ENCODE peak calls at places on chromosome 16, in eight cellular contexts. S is osteoblast; G is mucosa of gallbladder; B is amygdala; N is A549; F is HCEC 1CT; Y is stimulated activated CD8-positive, alpha-beta memory T cell treated with anti-CD3 and anti-CD28 coated beads, Interleukin-12 subunit alpha, Interleukin-12 subunit beta, amount 100 ng/mL, for 4 hours; E is HuH-7. R is an unnamed sample.

GRCh38 chr16:68642436-68643064 is 2.6 kb upstream of the CDH3 start:
- DNase-seq in G (no peak), E (no peak), B (no peak), F (no peak), S (peak), Y (no peak), N (no peak), R (no peak)

GRCh38 chr16:87274808-87275207 is 42.4 kb downstream of the C16orf95 start:
- DNase-seq in F (no peak), Y (no peak), E (no peak), B (no peak), G (no peak), S (peak), N (no peak), R (no peak)

GRCh38 chr16:83031524-83031923 is 404.8 kb downstream of the CDH13 start:
- DNase-seq in S (no peak), B (no peak), G (no peak), Y (no peak), E (no peak), F (no peak), N (no peak), R (no peak)

GRCh38 chr16:70694088-70694487 is 8.2 kb upstream of the MTSS2 start:
- DNase-seq in N (peak), E (no peak), S (peak), G (no peak), Y (no peak), F (peak), B (no peak), R (no peak)

GRCh38 chr16:24906199-24906808 is 60.5 kb downstream of the SLC5A11 start:
- DNase-seq in N (no peak), S (peak), B (no peak), Y (no peak), E (no peak), G (no peak), F (peak), R (no peak)

GRCh38 chr16:69435977-69436729 is 11.7 kb downstream of the CYB5B start:
- DNase-seq in N (no peak), S (no peak), F (no peak), E (no peak), Y (no peak), B (no peak), G (no peak), R (no peak)

GRCh38 chr16:66930189-66930588 is 4.0 kb downstream of the CIAO2B start:
- DNase-seq in N (no peak), B (no peak), Y (no peak), E (no peak), S (peak), F (peak), G (peak), R (no peak)

GRCh38 chr16:23257682-23258081 is 44.4 kb upstream of the SCNN1B start:
- DNase-seq in Y (no peak), F (no peak), B (no peak), G (no peak), S (no peak), N (no peak), E (no peak), R (no peak)

GRCh38 chr16:89288966-89289365 is 71.5 kb downstream of the ZNF778 start:
- DNase-seq in F (no peak), Y (no peak), N (no peak), E (no peak), S (no peak), G (no peak), B (no peak), R (no peak)

GRCh38 chr16:88768041-88768876 is 16.8 kb downstream of the PIEZO1 start:
- DNase-seq in Y (no peak), G (no peak), N (no peak), S (peak), B (no peak), E (no peak), F (peak), R (no peak)

GRCh38 chr16:85522842-85523601 is 90.1 kb upstream of the GSE1 start:
- DNase-seq in E (peak), B (no peak), N (no peak), Y (no peak), F (no peak), G (no peak), S (peak), R (peak)

GRCh38 chr16:67404740-67405226 is 11.5 kb upstream of the TPPP3 start:
- DNase-seq in Y (no peak), N (no peak), G (peak), E (no peak), F (no peak), B (no peak), S (peak), R (no peak)

GRCh38 chr16:10086620-10087019 is 95.6 kb downstream of the GRIN2A start:
- DNase-seq in G (no peak), N (no peak), F (no peak), B (no peak), S (no peak), E (no peak), Y (no peak), R (no peak)

GRCh38 chr16:711084-711483 is 3.8 kb upstream of the METRN start:
- DNase-seq in G (no peak), F (no peak), N (no peak), S (no peak), Y (no peak), E (no peak), B (no peak), R (no peak)

GRCh38 chr16:72241930-72242329 is 70.0 kb upstream of the PMFBP1 start:
- DNase-seq in S (no peak), G (peak), B (no peak), F (peak), N (peak), Y (no peak), E (peak), R (peak)

GRCh38 chr16:84511821-84512220 is 7.4 kb upstream of the MEAK7 start:
- DNase-seq in Y (no peak), N (no peak), E (no peak), G (no peak), F (no peak), S (no peak), B (no peak), R (no peak)

GRCh38 chr16:61146429-61146828 is 889.8 kb downstream of the CDH8 start:
- DNase-seq in E (no peak), F (no peak), S (no peak), N (no peak), Y (no peak), B (no peak), G (no peak), R (no peak)

GRCh38 chr16:50602531-50603205 is 54.5 kb downstream of the NKD1 start:
- DNase-seq in S (peak), F (no peak), E (no peak), N (no peak), Y (no peak), B (no peak), G (peak), R (no peak)

GRCh38 chr16:89984215-89984614 is 35.0 kb downstream of the DBNDD1 start:
- DNase-seq in F (no peak), E (no peak), Y (no peak), N (no peak), B (no peak), G (no peak), S (peak), R (no peak)

GRCh38 chr16:59748531-59748930 is 1014.4 kb upstream of the GOT2 start:
- DNase-seq in E (no peak), N (no peak), B (no peak), F (no peak), G (no peak), Y (no peak), S (no peak), R (no peak)

GRCh38 chr16:87160752-87161337 is 156.3 kb downstream of the C16orf95 start:
- DNase-seq in B (no peak), F (no peak), Y (no peak), S (peak), E (no peak), N (no peak), G (no peak), R (no peak)

GRCh38 chr16:88290850-88291830 is 91.6 kb upstream of the ZNF469 start:
- DNase-seq in B (no peak), Y (no peak), F (no peak), N (no peak), S (peak), G (no peak), E (no peak), R (no peak)

GRCh38 chr16:48511716-48512115 is 98.3 kb downstream of the N4BP1 start:
- DNase-seq in F (no peak), B (no peak), E (no peak), N (no peak), Y (no peak), G (no peak), S (no peak), R (no peak)

GRCh38 chr16:4384497-4384896 is 12.8 kb downstream of the VASN start:
- DNase-seq in Y (no peak), S (peak), E (no peak), B (no peak), N (no peak), F (no peak), G (no peak), R (no peak)

GRCh38 chr16:67766281-67766680 is 40.1 kb downstream of the RANBP10 start:
- DNase-seq in N (no peak), E (no peak), S (no peak), B (no peak), Y (no peak), G (no peak), F (no peak), R (no peak)

GRCh38 chr16:88035292-88035691 is 84.1 kb downstream of the BANP start:
- DNase-seq in S (no peak), G (no peak), F (no peak), N (no peak), Y (no peak), B (no peak), E (no peak), R (no peak)

GRCh38 chr16:78505544-78506371 is 406.3 kb downstream of the WWOX start:
- DNase-seq in E (no peak), S (no peak), Y (no peak), G (peak), N (no peak), F (no peak), B (peak), R (no peak)

R was measured in NCI-H446 treated with DMSO at 0.1 percent for 48 hours.